ENCODE peak calls at places on chromosomes 2 and 18, in ten cellular contexts. G is HepG2, E is PC-3, Q is K562, H is fibroblast of lung, M is endothelial cell of umbilical vein, R is H9, S is neuronal stem cell, P is astrocyte, I is HCT116. B is an unnamed sample.

GRCh38 chr18:47772374-47773248 is 157.8 kb downstream of the SMAD2 start:
- DNase-seq in G (peak; percentile 29), E (peak; percentile 57), Q (peak; percentile 65), H (peak; percentile 30), M (peak; percentile 76), R (peak; percentile 91), S (peak; percentile 32), P (peak; percentile 15), I (peak; percentile 60), B (peak; percentile 80)

GRCh38 chr18:75809392-75809791 is 381.9 kb upstream of the SMIM21 start:
- DNase-seq in G (no peak), E (no peak), Q (no peak), H (no peak), M (no peak), R (no peak), S (no peak), P (no peak), I (no peak), B (no peak)

GRCh38 chr2:113910110-113910717 is 20.3 kb downstream of the ACTR3 start:
- DNase-seq in G (no peak), E (peak; percentile 19), Q (peak; percentile 26), H (peak; percentile 51), M (no peak), R (no peak), S (no peak), P (peak; percentile 31), I (peak; percentile 15), B (peak; percentile 32)

GRCh38 chr2:200476836-200477235 is 33.0 kb downstream of the KCTD18 start:
- DNase-seq in G (no peak), E (no peak), Q (no peak), H (no peak), M (no peak), R (no peak), S (no peak), P (no peak), I (no peak), B (no peak)

GRCh38 chr2:134189009-134189717 is 64.7 kb upstream of the MGAT5 start:
- DNase-seq in G (no peak), E (peak; percentile 93), Q (no peak), H (peak; percentile 51), M (no peak), R (no peak), S (no peak), P (peak; percentile 37), I (peak; percentile 13), B (peak; percentile 96)

GRCh38 chr2:164835302-164835701 is 6.3 kb downstream of the COBLL1 start:
- DNase-seq in G (no peak), E (no peak), Q (no peak), H (no peak), M (no peak), R (no peak), S (no peak), P (no peak), I (no peak), B (no peak)

GRCh38 chr2:37324786-37325624 is at the start of gene PRKD3:
- DNase-seq in G (peak; percentile 27), E (peak; percentile 69), Q (peak; percentile 86), H (peak; percentile 42), M (peak; percentile 72), R (peak; percentile 80), S (no peak), P (peak; percentile 38), I (peak; percentile 18), B (peak; percentile 60)

GRCh38 chr2:141464995-141465394 is 665.8 kb downstream of the LRP1B start:
- DNase-seq in G (no peak), E (no peak), Q (no peak), H (no peak), M (no peak), R (no peak), S (no peak), P (no peak), I (no peak), B (no peak)

GRCh38 chr2:69185807-69186206 is 172.8 kb downstream of the ANTXR1 start:
- DNase-seq in G (no peak), E (peak; percentile 82), Q (no peak), H (peak; percentile 48), M (no peak), R (no peak), S (no peak), P (no peak), I (no peak), B (peak; percentile 49)
- H3K9ac ChIP-seq in G (no peak overlapping the region), E (no peak overlapping the region), Q (no peak overlapping the region), H (no peak overlapping the region), M (no peak overlapping the region), R (no peak overlapping the region), S (no peak overlapping the region), P (no peak overlapping the region), I (no peak overlapping the region), B (no peak overlapping the region)

DNA sequence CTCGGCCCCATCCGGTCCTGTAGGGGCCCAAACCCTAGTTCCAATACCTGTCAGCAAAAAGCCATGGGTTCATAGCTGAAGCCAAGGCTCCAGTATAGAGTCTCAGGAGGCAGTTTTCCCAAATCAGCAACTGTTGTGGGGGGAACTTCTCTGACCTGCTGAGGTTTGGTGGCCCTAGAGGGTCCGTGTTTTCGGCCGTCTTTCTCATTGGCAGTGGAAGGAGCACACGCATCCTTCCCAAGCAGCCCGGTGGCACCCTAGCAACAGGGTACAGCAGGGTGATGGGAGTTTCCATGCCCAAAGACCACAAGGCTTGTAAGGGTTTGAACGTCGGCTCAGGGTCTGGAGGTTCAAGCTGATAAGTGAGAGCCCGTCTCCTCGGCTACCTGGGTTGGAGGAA is 6.6 kb downstream of the FOSL2 start:
- DNase-seq in G (no peak), E (no peak), Q (no peak), H (no peak), M (no peak), R (no peak), S (no peak), P (no peak), I (no peak), B (no peak)
- H3K4me2 ChIP-seq in G (no peak overlapping the region), E (no peak overlapping the region), Q (no peak overlapping the region), H (peak overlapping the region; percentile 16), M (no peak overlapping the region), R (no peak overlapping the region), S (no peak overlapping the region), P (peak overlapping the region; percentile 95), I (no peak overlapping the region), B (peak overlapping the region; percentile 9)

GRCh38 chr2:118374974-118375745 is 286.9 kb downstream of the INSIG2 start:
- DNase-seq in G (no peak), E (no peak), Q (no peak), H (peak; percentile 38), M (no peak), R (no peak), S (no peak), P (peak; percentile 34), I (no peak), B (no peak)

GRCh38 chr2:118371500-118371899 is 283.2 kb downstream of the INSIG2 start:
- DNase-seq in G (peak; percentile 42), E (peak; percentile 75), Q (peak; percentile 45), H (peak; percentile 59), M (no peak), R (peak; percentile 80), S (peak; percentile 48), P (peak; percentile 29), I (peak; percentile 19), B (peak; percentile 32)

GRCh38 chr2:118375907-118376306 is 287.6 kb downstream of the INSIG2 start:
- DNase-seq in G (no peak), E (no peak), Q (no peak), H (no peak), M (no peak), R (no peak), S (no peak), P (no peak), I (no peak), B (no peak)

DNA sequence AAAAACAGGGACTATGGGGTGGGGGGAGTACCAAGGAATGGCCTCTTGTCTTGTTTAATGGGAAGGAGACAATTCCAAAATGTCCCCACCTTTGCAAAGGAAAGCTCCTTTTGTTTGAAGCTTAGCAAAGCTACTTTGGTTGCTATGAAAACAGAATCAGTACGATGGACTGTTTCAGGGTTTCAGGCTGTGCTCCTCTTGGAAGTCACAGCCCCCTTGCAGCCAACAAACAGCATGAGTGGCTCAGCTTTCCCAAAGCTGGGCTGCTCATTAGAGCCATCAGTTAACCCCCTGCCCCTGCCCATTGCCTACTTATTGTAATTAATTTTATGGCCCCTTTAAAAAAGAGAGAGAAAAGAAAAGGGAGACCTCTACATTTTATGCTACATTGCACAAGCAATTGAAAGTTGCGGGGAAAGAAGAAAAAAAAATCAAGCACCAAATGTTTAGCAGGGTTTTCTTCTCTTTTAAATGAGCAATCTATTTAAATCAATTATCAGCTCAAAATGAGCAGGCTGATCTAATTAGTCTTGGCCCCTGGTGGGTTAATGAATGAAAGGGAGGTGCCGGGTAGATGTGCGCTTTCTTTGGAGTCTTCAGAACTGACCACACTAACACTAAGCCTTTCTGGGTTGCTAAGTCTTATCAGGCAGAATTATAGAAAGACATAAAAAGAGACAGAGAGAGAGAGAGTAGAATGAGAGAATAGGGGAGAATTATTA is 284.8 kb downstream of the INSIG2 start:
- DNase-seq in G (no peak), E (no peak), Q (no peak), H (no peak), M (no peak), R (no peak), S (peak; percentile 88), P (no peak), I (no peak), B (no peak)
- H3K9ac ChIP-seq in G (no peak overlapping the region), E (peak overlapping the region; percentile 15), Q (no peak overlapping the region), H (no peak overlapping the region), M (no peak overlapping the region), R (no peak overlapping the region), S (no peak overlapping the region), P (no peak overlapping the region), I (no peak overlapping the region), B (no peak overlapping the region)

GRCh38 chr2:187409682-187410081 is 38.4 kb downstream of the CALCRL start:
- DNase-seq in G (no peak), E (no peak), Q (no peak), H (no peak), M (no peak), R (no peak), S (no peak), P (no peak), I (no peak), B (no peak)
- H3K4me2 ChIP-seq in G (no peak overlapping the region), E (no peak overlapping the region), Q (no peak overlapping the region), H (no peak overlapping the region), M (no peak overlapping the region), R (peak overlapping the region; percentile 11), S (no peak overlapping the region), P (no peak overlapping the region), I (no peak overlapping the region), B (no peak overlapping the region)

DNA sequence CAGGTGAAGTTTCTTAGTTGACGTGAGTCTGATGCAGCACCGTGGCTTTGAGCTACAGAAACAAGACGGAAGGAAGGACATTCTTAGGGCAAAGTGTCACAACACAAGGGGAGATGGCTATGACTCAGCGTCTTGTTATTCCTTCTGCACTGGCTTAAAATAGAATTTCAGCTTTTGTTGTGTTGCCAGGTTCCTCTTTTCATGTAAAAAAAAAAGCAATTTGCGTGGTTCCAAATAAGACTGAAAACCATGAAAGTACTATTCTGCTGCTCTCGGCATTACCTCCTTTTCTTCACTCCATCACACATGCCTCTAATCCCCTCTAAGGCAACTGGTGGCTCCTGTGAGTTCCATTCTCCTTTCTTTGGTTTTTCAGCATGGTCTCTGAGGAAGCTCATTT is 150.1 kb downstream of the ANTXR1 start:
- DNase-seq in G (no peak), E (peak; percentile 81), Q (peak; percentile 42), H (peak; percentile 97), M (peak; percentile 68), R (no peak), S (no peak), P (peak; percentile 97), I (peak; percentile 47), B (peak; percentile 55)
- H3K9ac ChIP-seq in G (no peak overlapping the region), E (no peak overlapping the region), Q (no peak overlapping the region), H (no peak overlapping the region), M (peak overlapping the region; percentile 72), R (no peak overlapping the region), S (no peak overlapping the region), P (peak overlapping the region; percentile 64), I (no peak overlapping the region), B (no peak overlapping the region)

GRCh38 chr2:190653231-190653630 is 4.3 kb downstream of the NAB1 start:
- DNase-seq in G (no peak), E (no peak), Q (no peak), H (peak; percentile 64), M (no peak), R (no peak), S (no peak), P (peak; percentile 56), I (no peak), B (no peak)
- H3K4me2 ChIP-seq in G (no peak overlapping the region), E (no peak overlapping the region), Q (no peak overlapping the region), H (no peak overlapping the region), M (no peak overlapping the region), R (no peak overlapping the region), S (no peak overlapping the region), P (peak overlapping the region; percentile 1), I (no peak overlapping the region), B (peak overlapping the region; percentile 31)

B was measured in mammary epithelial cell.